ENCODE peak calls at places on chromosomes 4 and X, in six cellular contexts. D is AG04450; W is CD4-positive, CD25-positive, alpha-beta regulatory T cell; B is transverse colon; L is endothelial cell of umbilical vein; Y is dorsolateral prefrontal cortex. K is an unnamed sample.

GRCh38 chrX:119573840-119574393 is 446 bp upstream of the UBE2A start:
- DNase-seq in W (no peak), L (peak; percentile 57), D (no peak), Y (no peak), B (no peak), K (no peak)

GRCh38 chr4:110198472-110199419 is at the start of gene ELOVL6:
- DNase-seq in D (peak; percentile 18), W (peak; percentile 9), B (peak; percentile 66), L (peak; percentile 50), Y (peak; percentile 52), K (peak; percentile 7)

GRCh38 chrX:10922158-10922557 is 189.0 kb upstream of the HCCS start:
- DNase-seq in B (no peak), L (peak; percentile 84), W (no peak), D (peak; percentile 43), Y (no peak), K (no peak)

GRCh38 chr4:123481034-123481433 is 84.4 kb downstream of the SPRY1 start:
- DNase-seq in Y (no peak), D (peak; percentile 66), L (no peak), B (no peak), W (no peak), K (no peak)

GRCh38 chr4:4672397-4672796 is 130.5 kb upstream of the STX18 start:
- DNase-seq in B (peak; percentile 52), Y (no peak), D (no peak), W (no peak), L (no peak), K (no peak)

GRCh38 chr4:27662426-27662825 is 801.8 kb downstream of the STIM2 start:
- DNase-seq in B (no peak), D (no peak), Y (no peak), L (no peak), W (no peak), K (no peak)

GRCh38 chr4:24477919-24478318 is 106.4 kb downstream of the DHX15 start:
- DNase-seq in D (peak; percentile 76), W (no peak), Y (no peak), B (no peak), L (peak; percentile 21), K (no peak)

GRCh38 chr4:95051689-95052026 is 293.9 kb downstream of the BMPR1B start:
- DNase-seq in B (no peak), D (no peak), L (no peak), Y (no peak), W (no peak), K (no peak)

GRCh38 chrX:6095469-6095868 is 133.2 kb downstream of the NLGN4X start:
- DNase-seq in B (no peak), L (no peak), W (no peak), D (no peak), Y (no peak), K (no peak)

GRCh38 chr4:96472103-96472867 is 632.4 kb downstream of the PDHA2 start:
- DNase-seq in Y (no peak), B (no peak), D (no peak), W (no peak), L (peak; percentile 28), K (no peak)

GRCh38 chr4:14168919-14169318 is 541.4 kb upstream of the BOD1L1 start:
- DNase-seq in Y (no peak), B (peak; percentile 23), L (peak; percentile 93), D (peak; percentile 55), W (no peak), K (no peak)

GRCh38 chr4:91170756-91171155 is 1043.6 kb downstream of the CCSER1 start:
- DNase-seq in W (no peak), D (no peak), Y (no peak), L (no peak), B (no peak), K (no peak)

GRCh38 chr4:80069837-80070788 is 2.9 kb downstream of the ANTXR2 start:
- DNase-seq in D (no peak), L (peak; percentile 17), B (no peak), Y (no peak), W (no peak), K (no peak)

GRCh38 chr4:185833055-185833598 is 21.1 kb upstream of the SORBS2 start:
- DNase-seq in B (no peak), L (peak; percentile 92), W (no peak), D (no peak), Y (no peak), K (no peak)

GRCh38 chr4:10074076-10074766 is 42.4 kb downstream of the WDR1 start:
- DNase-seq in B (no peak), Y (no peak), W (no peak), D (no peak), L (no peak), K (no peak)

GRCh38 chr4:14874990-14875389 is 127.3 kb upstream of the CPEB2 start:
- DNase-seq in Y (no peak), B (no peak), W (no peak), L (no peak), D (no peak), K (no peak)

GRCh38 chr4:10058371-10058770 is 37.1 kb upstream of the SLC2A9 start:
- DNase-seq in Y (no peak), D (no peak), W (no peak), B (no peak), L (no peak), K (no peak)

GRCh38 chrX:46967547-46967946 is 55.3 kb downstream of the JADE3 start:
- DNase-seq in W (no peak), Y (no peak), D (no peak), L (no peak), B (no peak), K (no peak)

GRCh38 chr4:73392936-73393335 is 11.2 kb upstream of the ALB start:
- DNase-seq in W (no peak), B (no peak), L (no peak), Y (no peak), D (no peak), K (no peak)

GRCh38 chrX:74449322-74449936 is 28.1 kb downstream of the SLC16A2 start:
- DNase-seq in B (no peak), L (no peak), Y (no peak), W (peak; percentile 5), D (no peak), K (no peak)

GRCh38 chrX:134542485-134542884 is 82.5 kb downstream of the HPRT1 start:
- DNase-seq in W (no peak), D (no peak), Y (no peak), B (no peak), L (no peak), K (no peak)

GRCh38 chrX:42714981-42715688 is 62.8 kb downstream of the PPP1R2C start:
- DNase-seq in Y (peak; percentile 35), L (peak; percentile 49), W (peak; percentile 52), B (peak; percentile 73), D (no peak), K (peak; percentile 70)

GRCh38 chr4:158776106-158776505 is 7.3 kb downstream of the FNIP2 start:
- DNase-seq in W (no peak), Y (no peak), L (no peak), D (no peak), B (no peak), K (no peak)
- H3K27ac ChIP-seq in W (no peak overlapping the region), Y (peak overlapping the region; percentile 91), L (no peak overlapping the region), D (no peak overlapping the region), B (no peak overlapping the region), K (peak overlapping the region; percentile 19)

GRCh38 chr4:70759126-70759525 is 37.4 kb downstream of the RUFY3 start:
- DNase-seq in L (no peak), Y (no peak), W (no peak), D (no peak), B (no peak), K (no peak)

GRCh38 chr4:70753630-70754029 is 31.9 kb downstream of the RUFY3 start:
- DNase-seq in W (no peak), D (no peak), L (no peak), B (no peak), Y (no peak), K (no peak)

GRCh38 chr4:70759627-70760026 is 37.9 kb downstream of the RUFY3 start:
- DNase-seq in W (no peak), D (no peak), B (no peak), L (peak; percentile 29), Y (no peak), K (no peak)

GRCh38 chr4:70754470-70754869 is 32.7 kb downstream of the RUFY3 start:
- DNase-seq in W (no peak), Y (no peak), D (no peak), L (no peak), B (no peak), K (no peak)

DNA sequence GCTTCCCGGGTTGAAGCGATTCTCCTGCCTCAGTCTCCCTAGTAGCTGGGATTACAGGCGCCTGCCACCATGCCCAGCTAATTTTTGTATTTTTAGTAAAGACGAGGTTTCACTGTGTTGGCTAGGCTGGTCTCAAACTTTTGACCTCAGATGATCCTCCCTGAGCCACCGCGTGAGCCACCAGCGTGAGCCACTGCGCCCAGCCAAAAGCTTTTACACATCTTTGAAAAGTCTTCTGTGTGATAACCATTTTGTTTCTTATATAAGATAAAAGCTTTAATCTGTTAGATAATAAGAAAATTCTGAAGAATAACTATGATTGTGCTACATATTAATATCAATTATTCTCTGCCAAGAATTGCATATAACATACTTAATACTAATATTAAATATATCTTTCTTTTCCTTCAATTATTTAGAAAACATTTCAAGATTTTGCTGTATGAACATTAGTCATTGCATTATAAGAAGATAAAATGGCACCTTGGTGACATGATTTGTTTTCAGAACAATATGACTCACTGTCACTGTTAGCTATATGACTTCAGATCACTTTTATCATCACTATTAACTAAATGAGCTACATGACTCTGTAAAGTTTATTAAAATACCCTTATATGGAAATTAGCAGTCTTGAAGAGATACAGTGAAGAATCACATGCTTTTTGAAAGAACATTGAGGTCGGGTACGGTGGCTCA is 33.4 kb downstream of the RUFY3 start:
- DNase-seq in W (no peak), Y (no peak), L (no peak), D (no peak), B (no peak), K (no peak)
- H3K27ac ChIP-seq in W (no peak overlapping the region), Y (no peak overlapping the region), L (no peak overlapping the region), D (no peak overlapping the region), B (no peak overlapping the region), K (no peak overlapping the region)

GRCh38 chr4:85761803-85762202 is 286.9 kb downstream of the ARHGAP24 start:
- DNase-seq in Y (no peak), B (peak; percentile 51), L (peak; percentile 99), D (peak; percentile 52), W (no peak), K (no peak)
- H3K27ac ChIP-seq in Y (no peak overlapping the region), B (peak overlapping the region; percentile 50), L (peak overlapping the region; percentile 90), D (no peak overlapping the region), W (no peak overlapping the region), K (peak overlapping the region; percentile 11)

GRCh38 chr4:86848136-86848535 is 1.0 kb downstream of the SLC10A6 start:
- DNase-seq in L (no peak), B (no peak), D (no peak), W (no peak), Y (no peak), K (no peak)
- H3K27ac ChIP-seq in L (no peak overlapping the region), B (no peak overlapping the region), D (no peak overlapping the region), W (no peak overlapping the region), Y (no peak overlapping the region), K (no peak overlapping the region)

K was measured in caudate nucleus.